ENCODE peak calls at places on chromosome 3, in six cellular contexts. F is GM23338, W is GM23248, L is mesenchymal stem cell, P is OCI-LY7, T is H9. E is an unnamed sample.

GRCh38 chr3:110576962-110577361 is 494.7 kb upstream of the NECTIN3 start:
- DNase-seq in T (peak; percentile 74), P (no peak), F (peak; percentile 86), L (peak; percentile 82), W (peak; percentile 96), E (peak; percentile 65)

GRCh38 chr3:9101286-9101685 is 138.0 kb upstream of the RAD18 start:
- DNase-seq in W (no peak), P (no peak), F (peak; percentile 45), L (no peak), T (peak; percentile 81), E (peak; percentile 7)

GRCh38 chr3:36269274-36269673 is 111.0 kb upstream of the STAC start:
- DNase-seq in L (no peak), P (no peak), F (no peak), W (no peak), T (no peak), E (no peak)

GRCh38 chr3:42195879-42196330 is 70.1 kb downstream of the CCK start:
- DNase-seq in T (no peak), L (no peak), F (no peak), W (no peak), P (peak; percentile 73), E (no peak)

GRCh38 chr3:8875831-8876230 is 87.4 kb downstream of the RAD18 start:
- DNase-seq in P (no peak), W (peak; percentile 71), T (no peak), F (no peak), L (no peak), E (no peak)

GRCh38 chr3:48502728-48503168 is 1.2 kb downstream of the SHISA5 start:
- DNase-seq in L (no peak), P (no peak), T (no peak), W (peak; percentile 32), F (no peak), E (no peak)

GRCh38 chr3:51943451-51944391 is 1.6 kb downstream of the PARP3 start:
- DNase-seq in F (no peak), W (no peak), L (no peak), T (no peak), P (no peak), E (no peak)

GRCh38 chr3:81592101-81592500 is 169.3 kb downstream of the GBE1 start:
- DNase-seq in T (no peak), W (peak; percentile 60), F (peak; percentile 3), P (no peak), L (peak; percentile 12), E (no peak)

GRCh38 chr3:66381621-66382020 is 119.2 kb downstream of the LRIG1 start:
- DNase-seq in L (no peak), T (peak; percentile 19), F (no peak), P (no peak), W (no peak), E (no peak)

GRCh38 chr3:27138562-27138961 is 230.6 kb downstream of the NEK10 start:
- DNase-seq in F (no peak), L (no peak), W (no peak), T (no peak), P (no peak), E (no peak)

GRCh38 chr3:39541917-39542329 is 74.4 kb downstream of the MOBP start:
- DNase-seq in T (no peak), P (peak; percentile 6), F (peak; percentile 68), L (peak; percentile 29), W (peak; percentile 56), E (peak; percentile 79)
- H2AFZ ChIP-seq in T (no peak overlapping the region), P (peak overlapping the region; percentile 31), F (no peak overlapping the region), L (no peak overlapping the region), W (peak overlapping the region; percentile 68), E (peak overlapping the region; percentile 84)

GRCh38 chr3:159472611-159473010 is 516.0 kb upstream of the IL12A start:
- DNase-seq in F (no peak), T (no peak), W (no peak), P (no peak), L (no peak), E (no peak)
- H2AFZ ChIP-seq in F (peak overlapping the region; percentile 67), T (peak overlapping the region; percentile 62), W (no peak overlapping the region), P (no peak overlapping the region), L (no peak overlapping the region), E (peak overlapping the region; percentile 29)

DNA sequence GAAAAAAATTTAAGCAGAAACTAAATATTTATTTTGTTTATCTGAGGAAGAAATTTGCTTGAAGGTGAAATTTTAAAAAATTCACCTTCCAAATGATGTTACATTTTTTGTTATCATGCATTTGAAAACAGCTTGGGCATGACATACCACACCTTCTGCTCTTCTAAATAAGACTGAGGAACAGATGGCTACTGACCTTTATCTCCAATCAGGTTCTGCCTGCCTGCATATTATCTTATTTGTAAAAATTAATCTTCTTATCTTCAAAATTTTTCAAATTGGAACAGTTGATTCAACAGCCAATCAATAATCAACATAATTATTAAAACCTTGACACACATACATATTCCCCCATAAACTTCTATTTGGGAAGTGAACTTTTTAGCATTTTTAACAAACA is 641.8 kb upstream of the ZNF385D start:
- DNase-seq in F (no peak), L (no peak), P (no peak), T (no peak), W (no peak), E (no peak)
- H2AFZ ChIP-seq in F (no peak overlapping the region), L (no peak overlapping the region), P (no peak overlapping the region), T (no peak overlapping the region), W (no peak overlapping the region), E (no peak overlapping the region)

DNA sequence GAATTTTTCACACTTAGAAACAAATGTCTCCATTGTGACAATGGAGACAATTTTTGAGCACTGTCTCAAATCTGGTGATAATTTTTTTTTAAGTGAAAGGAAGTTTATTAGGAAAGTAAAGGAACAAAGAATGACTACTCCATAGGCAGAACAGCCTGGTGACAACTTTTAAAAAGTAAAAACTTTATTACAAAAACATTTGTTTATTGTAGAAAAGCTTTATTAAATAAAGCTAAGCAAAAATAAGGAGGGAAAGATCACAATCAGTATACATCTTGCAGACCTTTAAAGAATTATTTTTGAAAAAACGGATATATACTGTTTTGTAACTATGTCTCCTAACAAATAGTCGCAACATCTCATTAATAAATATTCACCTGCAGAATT is 688 bp upstream of the OXSM start:
- DNase-seq in P (no peak), T (no peak), W (no peak), L (no peak), F (no peak), E (no peak)
- H2AFZ ChIP-seq in P (peak overlapping the region; percentile 51), T (no peak overlapping the region), W (peak overlapping the region; percentile 93), L (no peak overlapping the region), F (peak overlapping the region; percentile 75), E (peak overlapping the region; percentile 60)

DNA sequence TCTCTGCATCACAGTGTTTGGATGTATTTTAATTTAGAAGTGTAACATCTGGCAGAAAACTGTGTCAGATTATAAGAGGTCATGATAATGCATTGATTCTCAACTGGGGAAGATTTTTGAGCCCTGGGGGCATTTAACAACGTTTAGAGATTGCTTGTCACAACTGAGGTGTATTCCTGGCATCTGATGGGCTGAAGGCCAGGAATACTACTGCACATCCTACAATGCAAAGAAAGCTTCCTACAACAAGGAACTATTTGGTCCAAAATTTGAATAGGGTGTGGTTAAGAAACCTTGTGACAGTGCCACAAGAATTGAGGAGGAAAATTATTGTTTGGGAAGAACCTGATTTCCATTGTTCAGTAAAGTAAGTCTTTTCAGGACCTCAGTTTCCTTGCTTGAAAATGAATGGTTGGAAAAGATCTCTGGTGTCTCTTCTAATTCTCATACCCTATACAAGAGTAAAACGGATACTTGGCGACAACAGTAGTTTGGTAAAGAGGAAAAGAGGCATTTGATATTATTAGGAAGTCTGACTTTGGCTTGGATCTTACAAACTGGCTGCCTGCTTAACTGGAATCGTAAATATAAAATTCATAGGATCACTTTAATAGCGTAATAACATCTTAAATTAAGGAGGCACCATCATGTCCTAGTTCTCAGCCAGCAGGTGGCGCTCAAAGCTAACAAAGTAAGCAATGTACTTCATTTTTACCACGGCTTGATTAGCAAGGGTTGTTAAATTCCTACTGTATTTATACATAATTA is 4.3 kb downstream of the DAZL start:
- DNase-seq in P (peak; percentile 87), L (peak; percentile 73), F (peak; percentile 91), T (peak; percentile 56), W (peak; percentile 86), E (peak; percentile 80)
- H2AFZ ChIP-seq in P (peak overlapping the region; percentile 27), L (no peak overlapping the region), F (no peak overlapping the region), T (no peak overlapping the region), W (peak overlapping the region; percentile 72), E (no peak overlapping the region)

DNA sequence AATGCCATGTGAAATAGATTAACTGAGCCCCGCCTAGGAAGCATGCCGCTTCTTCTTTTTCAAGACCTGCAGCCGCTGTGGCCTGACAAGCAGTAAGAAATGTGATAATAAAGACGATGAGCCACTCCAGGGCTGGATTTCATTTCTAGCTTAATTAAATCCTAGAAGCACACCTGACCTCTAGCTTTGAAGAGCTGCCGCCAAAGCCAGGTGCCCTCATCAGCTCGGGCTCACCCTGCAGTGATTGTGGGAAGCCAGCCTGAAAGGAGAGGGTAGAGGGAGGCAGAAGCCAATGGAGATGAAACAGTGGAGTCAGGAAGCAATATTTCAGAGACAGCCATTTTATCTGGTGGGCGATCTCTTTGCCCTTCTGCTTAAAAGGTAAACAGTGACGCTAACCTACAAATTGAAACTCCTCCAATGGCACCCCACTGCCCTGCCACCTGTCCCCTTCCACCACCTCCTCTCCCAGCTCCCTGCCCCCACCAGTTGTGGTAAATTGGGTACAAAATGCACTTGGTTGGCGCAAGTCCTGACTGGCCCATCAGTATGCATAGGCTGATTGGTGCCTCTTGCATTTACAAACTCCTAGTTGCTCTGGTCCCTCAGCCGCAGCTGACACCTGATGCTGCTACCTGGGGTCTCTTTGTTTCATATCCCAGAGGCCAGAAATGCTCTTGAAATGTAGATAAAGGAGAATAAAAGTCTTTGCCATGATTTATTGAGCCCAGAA is 385.3 kb downstream of the PDCD6IP start:
- DNase-seq in W (no peak), P (no peak), T (no peak), F (no peak), L (no peak), E (no peak)
- H2AFZ ChIP-seq in W (no peak overlapping the region), P (no peak overlapping the region), T (no peak overlapping the region), F (peak overlapping the region; percentile 67), L (no peak overlapping the region), E (peak overlapping the region; percentile 65)

GRCh38 chr3:126685041-126685440 is 19.0 kb upstream of the CHCHD6 start:
- DNase-seq in T (no peak), P (no peak), F (no peak), L (no peak), W (peak; percentile 26), E (no peak)

GRCh38 chr3:126682046-126682445 is 22.0 kb upstream of the CHCHD6 start:
- DNase-seq in P (no peak), W (no peak), F (no peak), T (no peak), L (no peak), E (no peak)

GRCh38 chr3:126685493-126685892 is 18.5 kb upstream of the CHCHD6 start:
- DNase-seq in T (no peak), L (no peak), W (no peak), F (no peak), P (no peak), E (no peak)

GRCh38 chr3:126683069-126683468 is 21.0 kb upstream of the CHCHD6 start:
- DNase-seq in F (no peak), P (no peak), T (no peak), L (no peak), W (no peak), E (no peak)

DNA sequence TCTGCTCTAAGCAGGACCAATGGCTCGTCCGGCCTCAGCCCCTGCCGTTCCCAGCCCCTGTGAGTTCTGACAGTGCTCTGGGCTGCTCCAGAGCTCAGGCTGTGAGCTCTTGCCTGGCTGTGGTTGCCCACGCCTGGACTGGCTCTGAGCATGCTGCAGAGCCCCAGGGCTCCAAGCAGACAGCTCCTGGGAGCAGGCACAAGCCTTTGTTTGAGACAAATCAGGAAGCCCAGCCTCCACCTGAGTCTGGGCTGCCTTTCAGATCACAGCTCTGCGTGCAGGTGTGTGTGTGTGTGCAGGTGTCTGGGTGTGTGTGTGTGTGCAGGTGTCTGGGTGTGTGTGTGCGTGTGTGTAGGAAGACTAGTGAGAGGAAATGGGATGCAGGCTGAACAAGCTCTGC is 20.5 kb upstream of the CHCHD6 start:
- DNase-seq in F (no peak), T (no peak), P (no peak), W (no peak), L (no peak), E (no peak)
- H2AFZ ChIP-seq in F (peak overlapping the region; percentile 84), T (no peak overlapping the region), P (no peak overlapping the region), W (no peak overlapping the region), L (no peak overlapping the region), E (no peak overlapping the region)